ENCODE peak calls at places on chromosomes 16 and 17, in seven cellular contexts. One of them, this sample, is unnamed.

GRCh38 chr17:19448341-19449268 is 37.6 kb downstream of the RNF112 start:
- DNase-seq in activated CD8-positive, alpha-beta T cell treated with anti-CD3 and anti-CD28 coated beads for 36 hours: no peak
- DNase-seq in BE2C: no peak
- DNase-seq in fibroblast of lung: peak
- DNase-seq in fibroblast of mammary gland: peak
- DNase-seq in suprapubic skin: no peak
- DNase-seq in natural killer cell: no peak
- DNase-seq in this sample: peak

GRCh38 chr16:18936727-18937340 is 10.6 kb upstream of the SMG1 start:
- DNase-seq in fibroblast of mammary gland: no peak
- DNase-seq in natural killer cell: no peak
- DNase-seq in fibroblast of lung: no peak
- DNase-seq in suprapubic skin: peak
- DNase-seq in BE2C: no peak
- DNase-seq in activated CD8-positive, alpha-beta T cell treated with anti-CD3 and anti-CD28 coated beads for 36 hours: no peak
- DNase-seq in this sample: no peak

GRCh38 chr16:29107299-29107698 is 122.4 kb downstream of the LAT start:
- DNase-seq in natural killer cell: no peak
- DNase-seq in fibroblast of lung: no peak
- DNase-seq in activated CD8-positive, alpha-beta T cell treated with anti-CD3 and anti-CD28 coated beads for 36 hours: no peak
- DNase-seq in BE2C: no peak
- DNase-seq in fibroblast of mammary gland: no peak
- DNase-seq in suprapubic skin: no peak
- DNase-seq in this sample: no peak

GRCh38 chr17:57940653-57941329 is 14.4 kb downstream of the CUEDC1 start:
- DNase-seq in fibroblast of mammary gland: peak
- DNase-seq in BE2C: peak
- DNase-seq in natural killer cell: no peak
- DNase-seq in activated CD8-positive, alpha-beta T cell treated with anti-CD3 and anti-CD28 coated beads for 36 hours: peak
- DNase-seq in suprapubic skin: no peak
- DNase-seq in fibroblast of lung: no peak
- DNase-seq in this sample: peak

GRCh38 chr17:61766520-61766919 is 96.8 kb downstream of the BRIP1 start:
- DNase-seq in fibroblast of lung: peak
- DNase-seq in fibroblast of mammary gland: no peak
- DNase-seq in suprapubic skin: no peak
- DNase-seq in natural killer cell: no peak
- DNase-seq in BE2C: no peak
- DNase-seq in activated CD8-positive, alpha-beta T cell treated with anti-CD3 and anti-CD28 coated beads for 36 hours: no peak
- DNase-seq in this sample: peak

GRCh38 chr16:83561876-83562275 is 245.9 kb upstream of the HSBP1 start:
- DNase-seq in suprapubic skin: no peak
- DNase-seq in BE2C: no peak
- DNase-seq in fibroblast of mammary gland: no peak
- DNase-seq in activated CD8-positive, alpha-beta T cell treated with anti-CD3 and anti-CD28 coated beads for 36 hours: no peak
- DNase-seq in natural killer cell: no peak
- DNase-seq in fibroblast of lung: peak
- DNase-seq in this sample: peak

GRCh38 chr16:28181557-28181914 is 30.2 kb downstream of the XPO6 start:
- DNase-seq in natural killer cell: no peak
- DNase-seq in activated CD8-positive, alpha-beta T cell treated with anti-CD3 and anti-CD28 coated beads for 36 hours: no peak
- DNase-seq in suprapubic skin: no peak
- DNase-seq in fibroblast of mammary gland: peak
- DNase-seq in fibroblast of lung: peak
- DNase-seq in BE2C: no peak
- DNase-seq in this sample: peak

GRCh38 chr17:76943781-76944213 is 75.6 kb downstream of the MGAT5B start:
- DNase-seq in fibroblast of mammary gland: no peak
- DNase-seq in suprapubic skin: no peak
- DNase-seq in BE2C: no peak
- DNase-seq in fibroblast of lung: no peak
- DNase-seq in natural killer cell: no peak
- DNase-seq in activated CD8-positive, alpha-beta T cell treated with anti-CD3 and anti-CD28 coated beads for 36 hours: no peak
- DNase-seq in this sample: no peak

GRCh38 chr17:61396586-61397085 is 3.0 kb upstream of the TBX2 start:
- DNase-seq in fibroblast of lung: no peak
- DNase-seq in fibroblast of mammary gland: no peak
- DNase-seq in activated CD8-positive, alpha-beta T cell treated with anti-CD3 and anti-CD28 coated beads for 36 hours: no peak
- DNase-seq in natural killer cell: no peak
- DNase-seq in BE2C: no peak
- DNase-seq in suprapubic skin: no peak
- DNase-seq in this sample: no peak

GRCh38 chr17:15051913-15052312 is 213.2 kb downstream of the PMP22 start:
- DNase-seq in natural killer cell: no peak
- DNase-seq in BE2C: no peak
- DNase-seq in activated CD8-positive, alpha-beta T cell treated with anti-CD3 and anti-CD28 coated beads for 36 hours: no peak
- DNase-seq in fibroblast of mammary gland: no peak
- DNase-seq in suprapubic skin: no peak
- DNase-seq in fibroblast of lung: no peak
- DNase-seq in this sample: no peak

GRCh38 chr17:17402558-17402957 is 74.2 kb upstream of the MED9 start:
- DNase-seq in suprapubic skin: no peak
- DNase-seq in fibroblast of mammary gland: no peak
- DNase-seq in activated CD8-positive, alpha-beta T cell treated with anti-CD3 and anti-CD28 coated beads for 36 hours: no peak
- DNase-seq in BE2C: no peak
- DNase-seq in fibroblast of lung: peak
- DNase-seq in natural killer cell: no peak
- DNase-seq in this sample: no peak

GRCh38 chr16:66604376-66605176 is at the start of gene CMTM3:
- DNase-seq in activated CD8-positive, alpha-beta T cell treated with anti-CD3 and anti-CD28 coated beads for 36 hours: peak
- DNase-seq in fibroblast of lung: peak
- DNase-seq in natural killer cell: peak
- DNase-seq in suprapubic skin: no peak
- DNase-seq in BE2C: peak
- DNase-seq in fibroblast of mammary gland: peak
- DNase-seq in this sample: peak

GRCh38 chr17:9239821-9240658 is 218.7 kb downstream of the NTN1 start:
- DNase-seq in fibroblast of lung: peak
- DNase-seq in fibroblast of mammary gland: peak
- DNase-seq in suprapubic skin: peak
- DNase-seq in activated CD8-positive, alpha-beta T cell treated with anti-CD3 and anti-CD28 coated beads for 36 hours: peak
- DNase-seq in natural killer cell: peak
- DNase-seq in BE2C: peak
- DNase-seq in this sample: peak

GRCh38 chr16:77416939-77417480 is 17.8 kb downstream of the ADAMTS18 start:
- DNase-seq in BE2C: no peak
- DNase-seq in fibroblast of mammary gland: no peak
- DNase-seq in suprapubic skin: no peak
- DNase-seq in activated CD8-positive, alpha-beta T cell treated with anti-CD3 and anti-CD28 coated beads for 36 hours: no peak
- DNase-seq in natural killer cell: no peak
- DNase-seq in fibroblast of lung: no peak
- DNase-seq in this sample: no peak

GRCh38 chr16:3980311-3981111 is 100.0 kb upstream of the CREBBP start:
- DNase-seq in fibroblast of mammary gland: peak
- DNase-seq in activated CD8-positive, alpha-beta T cell treated with anti-CD3 and anti-CD28 coated beads for 36 hours: no peak
- DNase-seq in fibroblast of lung: peak
- DNase-seq in natural killer cell: no peak
- DNase-seq in suprapubic skin: no peak
- DNase-seq in BE2C: no peak
- DNase-seq in this sample: peak

GRCh38 chr16:14334366-14335105 is 263.4 kb downstream of the MRTFB start:
- DNase-seq in fibroblast of mammary gland: peak
- DNase-seq in suprapubic skin: no peak
- DNase-seq in BE2C: no peak
- DNase-seq in fibroblast of lung: no peak
- DNase-seq in activated CD8-positive, alpha-beta T cell treated with anti-CD3 and anti-CD28 coated beads for 36 hours: no peak
- DNase-seq in natural killer cell: no peak
- DNase-seq in this sample: no peak

DNA sequence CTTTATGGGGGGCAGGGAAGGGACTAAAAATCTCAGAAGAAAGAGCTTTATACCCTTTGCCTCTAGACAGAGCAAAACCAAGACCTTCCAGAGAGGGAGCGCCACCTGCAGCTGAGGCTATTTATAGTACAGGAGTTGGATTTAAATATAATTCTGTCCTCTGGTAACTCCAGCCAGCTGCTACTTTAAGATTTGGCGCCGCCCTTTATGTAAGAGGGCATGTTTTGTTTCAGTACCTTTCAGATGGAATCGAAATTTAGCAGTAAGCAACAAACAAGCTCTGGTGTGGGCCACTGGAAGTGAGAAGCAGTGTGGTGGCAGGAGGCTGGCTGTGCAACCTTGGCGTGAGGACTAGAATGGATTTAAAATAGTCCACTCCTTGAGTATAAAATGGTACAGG is 5.2 kb upstream of the GUCY2D start:
- DNase-seq in fibroblast of lung: peak
- DNase-seq in fibroblast of mammary gland: no peak
- DNase-seq in suprapubic skin: no peak
- DNase-seq in natural killer cell: no peak
- DNase-seq in activated CD8-positive, alpha-beta T cell treated with anti-CD3 and anti-CD28 coated beads for 36 hours: peak
- DNase-seq in BE2C: no peak
- DNase-seq in this sample: peak
- TF ChIP-seq CTCF in fibroblast of lung: peak
- TF ChIP-seq CTCF in fibroblast of mammary gland: peak
- TF ChIP-seq CTCF in suprapubic skin: no peak
- TF ChIP-seq CTCF in natural killer cell: no peak
- TF ChIP-seq CTCF in activated CD8-positive, alpha-beta T cell treated with anti-CD3 and anti-CD28 coated beads for 36 hours: peak
- TF ChIP-seq CTCF in BE2C: peak
- TF ChIP-seq CTCF in this sample: peak

GRCh38 chr16:68084504-68085258 is 489 bp upstream of the NFATC3 start:
- DNase-seq in natural killer cell: peak
- DNase-seq in fibroblast of lung: peak
- DNase-seq in fibroblast of mammary gland: peak
- DNase-seq in BE2C: peak
- DNase-seq in activated CD8-positive, alpha-beta T cell treated with anti-CD3 and anti-CD28 coated beads for 36 hours: peak
- DNase-seq in suprapubic skin: peak
- DNase-seq in this sample: peak
- TF ChIP-seq CTCF in natural killer cell: no peak
- TF ChIP-seq CTCF in fibroblast of lung: peak
- TF ChIP-seq CTCF in fibroblast of mammary gland: no peak
- TF ChIP-seq CTCF in BE2C: no peak
- TF ChIP-seq CTCF in activated CD8-positive, alpha-beta T cell treated with anti-CD3 and anti-CD28 coated beads for 36 hours: no peak
- TF ChIP-seq CTCF in suprapubic skin: no peak
- TF ChIP-seq CTCF in this sample: no peak

GRCh38 chr17:43368740-43369506 is 29.9 kb upstream of the ARL4D start:
- DNase-seq in fibroblast of mammary gland: peak
- DNase-seq in BE2C: no peak
- DNase-seq in fibroblast of lung: peak
- DNase-seq in suprapubic skin: peak
- DNase-seq in activated CD8-positive, alpha-beta T cell treated with anti-CD3 and anti-CD28 coated beads for 36 hours: peak
- DNase-seq in natural killer cell: peak
- DNase-seq in this sample: peak
- TF ChIP-seq CTCF in fibroblast of mammary gland: no peak
- TF ChIP-seq CTCF in BE2C: no peak
- TF ChIP-seq CTCF in fibroblast of lung: no peak
- TF ChIP-seq CTCF in suprapubic skin: no peak
- TF ChIP-seq CTCF in activated CD8-positive, alpha-beta T cell treated with anti-CD3 and anti-CD28 coated beads for 36 hours: no peak
- TF ChIP-seq CTCF in natural killer cell: no peak
- TF ChIP-seq CTCF in this sample: no peak

GRCh38 chr16:78478267-78478821 is 378.9 kb downstream of the WWOX start:
- DNase-seq in natural killer cell: no peak
- DNase-seq in activated CD8-positive, alpha-beta T cell treated with anti-CD3 and anti-CD28 coated beads for 36 hours: peak
- DNase-seq in BE2C: no peak
- DNase-seq in fibroblast of lung: no peak
- DNase-seq in suprapubic skin: no peak
- DNase-seq in fibroblast of mammary gland: peak
- DNase-seq in this sample: peak
- TF ChIP-seq CTCF in natural killer cell: peak
- TF ChIP-seq CTCF in activated CD8-positive, alpha-beta T cell treated with anti-CD3 and anti-CD28 coated beads for 36 hours: peak
- TF ChIP-seq CTCF in BE2C: no peak
- TF ChIP-seq CTCF in fibroblast of lung: peak
- TF ChIP-seq CTCF in suprapubic skin: no peak
- TF ChIP-seq CTCF in fibroblast of mammary gland: peak
- TF ChIP-seq CTCF in this sample: peak

DNA sequence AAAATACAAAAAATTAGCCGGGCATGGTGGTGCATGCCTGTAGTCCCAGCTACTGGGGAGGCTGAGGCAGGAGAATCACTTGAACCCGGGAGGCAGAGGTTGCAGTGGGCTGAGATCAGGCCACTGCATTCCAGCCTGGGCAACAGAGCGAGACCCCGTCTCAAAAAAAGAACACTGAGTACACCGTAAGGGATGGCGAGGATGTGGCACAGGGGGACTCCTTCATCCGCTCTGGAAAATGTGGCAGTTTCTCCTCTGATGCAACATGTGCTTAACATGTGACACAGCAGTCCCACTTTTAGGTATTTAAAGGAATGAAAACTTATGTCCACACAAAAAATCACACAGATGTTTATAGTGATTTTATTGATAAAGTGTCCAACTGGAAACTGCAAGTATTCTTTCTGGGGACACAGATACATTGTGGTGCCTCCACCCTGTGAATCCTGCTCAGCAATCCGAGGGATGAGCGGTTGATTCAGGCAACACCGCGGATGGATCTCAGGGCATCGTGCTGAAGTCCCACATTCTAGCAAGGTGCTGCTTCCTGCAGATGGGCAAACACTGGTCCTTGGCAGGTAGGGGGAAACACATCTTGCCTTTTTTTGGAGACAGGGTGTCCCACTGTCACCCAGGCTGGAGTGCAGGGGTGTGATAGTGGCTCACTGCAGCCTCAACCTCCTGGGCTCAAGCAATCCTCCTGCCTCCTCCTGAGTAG is 3.5 kb upstream of the C16orf95 start:
- DNase-seq in BE2C: no peak
- DNase-seq in suprapubic skin: no peak
- DNase-seq in fibroblast of mammary gland: no peak
- DNase-seq in natural killer cell: no peak
- DNase-seq in activated CD8-positive, alpha-beta T cell treated with anti-CD3 and anti-CD28 coated beads for 36 hours: no peak
- DNase-seq in fibroblast of lung: no peak
- DNase-seq in this sample: no peak
- TF ChIP-seq CTCF in BE2C: no peak
- TF ChIP-seq CTCF in suprapubic skin: no peak
- TF ChIP-seq CTCF in fibroblast of mammary gland: no peak
- TF ChIP-seq CTCF in natural killer cell: no peak
- TF ChIP-seq CTCF in activated CD8-positive, alpha-beta T cell treated with anti-CD3 and anti-CD28 coated beads for 36 hours: no peak
- TF ChIP-seq CTCF in fibroblast of lung: no peak
- TF ChIP-seq CTCF in this sample: no peak

DNA sequence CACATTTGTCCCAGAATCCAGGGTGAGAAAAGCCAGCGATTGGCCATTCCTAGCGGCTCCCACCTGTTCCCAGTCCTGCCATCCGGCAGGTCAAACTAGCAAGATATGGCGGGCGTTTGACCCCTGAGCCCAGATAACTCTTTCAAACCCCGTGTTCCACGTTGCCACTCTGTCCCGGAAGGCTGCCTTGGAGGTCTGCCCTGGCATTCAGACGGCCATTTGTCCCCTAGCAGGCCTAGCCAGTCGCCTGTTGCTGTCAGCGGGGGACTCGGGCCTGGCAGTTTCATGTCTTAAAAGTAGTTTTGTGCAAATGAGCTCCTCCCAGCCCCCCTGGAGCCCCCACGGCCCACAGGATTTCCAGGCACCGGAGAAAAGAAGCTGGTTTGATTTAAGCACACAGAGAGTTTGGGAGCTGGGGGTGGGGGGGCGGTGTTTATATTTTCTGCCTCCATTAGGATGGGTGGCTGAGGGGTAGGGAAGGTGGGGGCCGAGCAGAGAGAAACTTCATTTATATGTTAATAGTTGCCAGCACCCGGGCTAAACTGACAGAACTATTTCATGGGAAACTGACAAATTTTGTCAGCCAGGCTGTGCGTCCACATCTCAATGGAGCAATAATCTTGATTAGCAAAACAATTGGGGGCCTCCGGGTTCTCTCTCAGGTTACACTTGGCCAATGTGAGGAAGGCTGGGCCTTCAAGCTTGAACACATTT is 240.9 kb upstream of the SALL1 start:
- DNase-seq in natural killer cell: no peak
- DNase-seq in suprapubic skin: no peak
- DNase-seq in BE2C: no peak
- DNase-seq in fibroblast of mammary gland: no peak
- DNase-seq in activated CD8-positive, alpha-beta T cell treated with anti-CD3 and anti-CD28 coated beads for 36 hours: no peak
- DNase-seq in fibroblast of lung: no peak
- DNase-seq in this sample: no peak
- TF ChIP-seq CTCF in natural killer cell: no peak
- TF ChIP-seq CTCF in suprapubic skin: no peak
- TF ChIP-seq CTCF in BE2C: no peak
- TF ChIP-seq CTCF in fibroblast of mammary gland: no peak
- TF ChIP-seq CTCF in activated CD8-positive, alpha-beta T cell treated with anti-CD3 and anti-CD28 coated beads for 36 hours: no peak
- TF ChIP-seq CTCF in fibroblast of lung: no peak
- TF ChIP-seq CTCF in this sample: no peak

GRCh38 chr16:48054881-48055601 is 100.8 kb downstream of the ABCC12 start:
- DNase-seq in suprapubic skin: no peak
- DNase-seq in natural killer cell: no peak
- DNase-seq in BE2C: peak
- DNase-seq in fibroblast of mammary gland: peak
- DNase-seq in fibroblast of lung: peak
- DNase-seq in activated CD8-positive, alpha-beta T cell treated with anti-CD3 and anti-CD28 coated beads for 36 hours: peak
- DNase-seq in this sample: peak
- TF ChIP-seq CTCF in suprapubic skin: no peak
- TF ChIP-seq CTCF in natural killer cell: no peak
- TF ChIP-seq CTCF in BE2C: peak
- TF ChIP-seq CTCF in fibroblast of mammary gland: peak
- TF ChIP-seq CTCF in fibroblast of lung: peak
- TF ChIP-seq CTCF in activated CD8-positive, alpha-beta T cell treated with anti-CD3 and anti-CD28 coated beads for 36 hours: peak
- TF ChIP-seq CTCF in this sample: peak